ENCODE peak calls at places on chromosomes 7 and 10, in four cellular contexts. Z is heart right ventricle, L is colonic mucosa, W is tibial artery. Y is an unnamed sample.

GRCh38 chr7:155210386-155210785 is 87.3 kb upstream of the INSIG1 start:
- DNase-seq in W (no peak), Z (no peak), L (no peak), Y (no peak)

GRCh38 chr7:117781707-117782106 is 91.5 kb downstream of the CTTNBP2 start:
- DNase-seq in W (no peak), L (no peak), Z (no peak), Y (no peak)

GRCh38 chr10:101441539-101442455 is 87.8 kb downstream of the BTRC start:
- DNase-seq in L (peak; percentile 24), W (no peak), Z (no peak), Y (no peak)

GRCh38 chr7:46478046-46478445 is 557.0 kb upstream of the IGFBP3 start:
- DNase-seq in W (no peak), L (no peak), Z (no peak), Y (no peak)

GRCh38 chr10:131196176-131196885 is 115.2 kb downstream of the TCERG1L start:
- DNase-seq in L (no peak), W (no peak), Z (no peak), Y (no peak)

GRCh38 chr10:71270301-71270777 is 48.7 kb upstream of the SLC29A3 start:
- DNase-seq in W (peak; percentile 53), Z (peak; percentile 24), L (peak; percentile 70), Y (no peak)

GRCh38 chr7:9657257-9657656 is 1223.8 kb downstream of the NXPH1 start:
- DNase-seq in Z (no peak), L (no peak), W (no peak), Y (no peak)

GRCh38 chr10:121416071-121416470 is 182.2 kb downstream of the FGFR2 start:
- DNase-seq in Z (no peak), W (no peak), L (no peak), Y (no peak)

GRCh38 chr7:80831996-80832395 is 86.9 kb downstream of the SEMA3C start:
- DNase-seq in Z (no peak), W (no peak), L (no peak), Y (no peak)

GRCh38 chr7:158247758-158248487 is 339.7 kb downstream of the PTPRN2 start:
- DNase-seq in L (no peak), W (no peak), Z (no peak), Y (no peak)

GRCh38 chr10:124993728-124994451 is 52.0 kb downstream of the ZRANB1 start:
- DNase-seq in L (no peak), W (no peak), Z (no peak), Y (no peak)

GRCh38 chr10:132714096-132714721 is 71.7 kb downstream of the NKX6-2 start:
- DNase-seq in W (no peak), Z (peak; percentile 16), L (no peak), Y (peak; percentile 6)

GRCh38 chr10:99395750-99396445 is 34.5 kb downstream of the GOT1 start:
- DNase-seq in W (no peak), Z (no peak), L (no peak), Y (no peak)

GRCh38 chr10:89427629-89428028 is 13.3 kb downstream of the IFIT5 start:
- DNase-seq in Z (no peak), W (no peak), L (no peak), Y (no peak)

GRCh38 chr10:29849434-29849833 is 210.0 kb downstream of the JCAD start:
- DNase-seq in L (no peak), W (no peak), Z (no peak), Y (no peak)

GRCh38 chr10:70478191-70479160 is at the start of gene PALD1:
- DNase-seq in Z (peak; percentile 81), L (peak; percentile 64), W (peak; percentile 77), Y (peak; percentile 76)

GRCh38 chr10:124971276-124971675 is 29.4 kb downstream of the ZRANB1 start:
- DNase-seq in L (no peak), W (no peak), Z (no peak), Y (no peak)

GRCh38 chr7:121262221-121262620 is 66.6 kb upstream of the WNT16 start:
- DNase-seq in Z (no peak), L (no peak), W (no peak), Y (no peak)

GRCh38 chr7:155062431-155062830 is 7.7 kb upstream of the HTR5A start:
- DNase-seq in W (no peak), Z (no peak), L (no peak), Y (no peak)

GRCh38 chr7:87129836-87130235 is 22.4 kb upstream of the DMTF1 start:
- DNase-seq in L (no peak), Z (no peak), W (no peak), Y (no peak)

GRCh38 chr10:48493083-48493871 is 111.6 kb downstream of the ARHGAP22 start:
- DNase-seq in Z (no peak), W (peak; percentile 49), L (peak; percentile 16), Y (no peak)

GRCh38 chr7:49669692-49670260 is 103.7 kb upstream of the VWC2 start:
- DNase-seq in W (no peak), L (no peak), Z (peak; percentile 15), Y (no peak)

GRCh38 chr10:97991875-97992274 is 38.5 kb downstream of the CRTAC1 start:
- DNase-seq in Z (no peak), W (no peak), L (no peak), Y (no peak)

GRCh38 chr10:18713077-18713476 is 53.8 kb downstream of the ARL5B start:
- DNase-seq in Z (no peak), W (no peak), L (no peak), Y (no peak)

GRCh38 chr10:89213191-89213808 is 6.2 kb upstream of the CH25H start:
- DNase-seq in W (no peak), L (no peak), Z (no peak), Y (no peak)

GRCh38 chr7:127683776-127684681 is 32.0 kb downstream of the SND1 start:
- DNase-seq in W (no peak), L (no peak), Z (no peak), Y (no peak)

GRCh38 chr10:96856317-96856716 is 24.2 kb downstream of the LCOR start:
- DNase-seq in Z (no peak), L (no peak), W (no peak), Y (no peak)

GRCh38 chr10:113987805-113988204 is 55.9 kb upstream of the ADRB1 start:
- DNase-seq in Z (peak; percentile 18), W (peak; percentile 62), L (no peak), Y (no peak)

GRCh38 chr10:1169186-1169885 is 113.2 kb downstream of the WDR37 start:
- DNase-seq in L (no peak), W (no peak), Z (no peak), Y (no peak)

GRCh38 chr7:138169441-138169851 is 93.2 kb downstream of the AKR1D1 start:
- DNase-seq in Z (no peak), L (no peak), W (no peak), Y (no peak)

GRCh38 chr10:97280783-97281182 is 11.7 kb downstream of the ARHGAP19 start:
- DNase-seq in W (no peak), L (no peak), Z (no peak), Y (no peak)

GRCh38 chr7:43108255-43109011 is 4.0 kb upstream of the HECW1 start:
- DNase-seq in L (peak; percentile 67), Z (peak; percentile 56), W (peak; percentile 55), Y (peak; percentile 23)

GRCh38 chr7:151736403-151736909 is 140.5 kb downstream of the PRKAG2 start:
- DNase-seq in Z (peak; percentile 58), W (peak; percentile 68), L (peak; percentile 34), Y (peak; percentile 70)

GRCh38 chr7:5692112-5692844 is 89.2 kb downstream of the RNF216 start:
- DNase-seq in W (peak; percentile 96), L (peak; percentile 54), Z (peak; percentile 80), Y (peak; percentile 75)

GRCh38 chr7:71235263-71235662 is 103.3 kb downstream of the GALNT17 start:
- DNase-seq in W (no peak), L (no peak), Z (no peak), Y (no peak)
- H3K9me3 ChIP-seq in W (no peaks in the 10 kb centered on the region), L (no peaks in the 10 kb centered on the region), Z (no peaks in the 10 kb centered on the region), Y (no peaks in the 10 kb centered on the region)

GRCh38 chr7:6718124-6718523 is 11.4 kb upstream of the ZNF12 start:
- DNase-seq in W (no peak), Z (no peak), L (no peak), Y (no peak)
- TF ChIP-seq CTCF in W (no peak), Z (no peak), L (no peak), Y (no peak)

GRCh38 chr10:33476757-33477273 is 142.3 kb upstream of the NRP1 start:
- DNase-seq in W (no peak), L (no peak), Z (no peak), Y (no peak)
- H3K4me3 ChIP-seq in W (no peak overlapping the region), L (no peak overlapping the region), Z (no peak overlapping the region), Y (no peak overlapping the region)

GRCh38 chr7:11960621-11961020 is 128.6 kb upstream of the THSD7A start:
- DNase-seq in L (no peak), Z (no peak), W (no peak), Y (no peak)

GRCh38 chr7:11959121-11959520 is 127.1 kb upstream of the THSD7A start:
- DNase-seq in L (no peak), W (no peak), Z (no peak), Y (no peak)
- H3K9me3 ChIP-seq in L (no peaks in the 10 kb centered on the region), W (no peaks in the 10 kb centered on the region), Z (no peaks in the 10 kb centered on the region), Y (no peaks in the 10 kb centered on the region)

GRCh38 chr7:50697686-50698085 is 85.0 kb downstream of the GRB10 start:
- DNase-seq in Z (no peak), W (no peak), L (no peak), Y (no peak)
- TF ChIP-seq CTCF in Z (no peak), W (no peak), L (no peak), Y (no peak)

GRCh38 chr7:27211084-27211446 is 11.2 kb upstream of the HOXA13 start:
- DNase-seq in W (no peak), L (no peak), Z (no peak), Y (no peak)

GRCh38 chr7:27208998-27209397 is 9.1 kb upstream of the HOXA13 start:
- DNase-seq in Z (no peak), W (no peak), L (no peak), Y (no peak)

GRCh38 chr7:27209933-27210440 is 10.1 kb upstream of the HOXA13 start:
- DNase-seq in L (no peak), W (no peak), Z (no peak), Y (no peak)

GRCh38 chr7:27211694-27212316 is 11.9 kb upstream of the HOXA13 start:
- DNase-seq in L (no peak), W (no peak), Z (no peak), Y (no peak)

DNA sequence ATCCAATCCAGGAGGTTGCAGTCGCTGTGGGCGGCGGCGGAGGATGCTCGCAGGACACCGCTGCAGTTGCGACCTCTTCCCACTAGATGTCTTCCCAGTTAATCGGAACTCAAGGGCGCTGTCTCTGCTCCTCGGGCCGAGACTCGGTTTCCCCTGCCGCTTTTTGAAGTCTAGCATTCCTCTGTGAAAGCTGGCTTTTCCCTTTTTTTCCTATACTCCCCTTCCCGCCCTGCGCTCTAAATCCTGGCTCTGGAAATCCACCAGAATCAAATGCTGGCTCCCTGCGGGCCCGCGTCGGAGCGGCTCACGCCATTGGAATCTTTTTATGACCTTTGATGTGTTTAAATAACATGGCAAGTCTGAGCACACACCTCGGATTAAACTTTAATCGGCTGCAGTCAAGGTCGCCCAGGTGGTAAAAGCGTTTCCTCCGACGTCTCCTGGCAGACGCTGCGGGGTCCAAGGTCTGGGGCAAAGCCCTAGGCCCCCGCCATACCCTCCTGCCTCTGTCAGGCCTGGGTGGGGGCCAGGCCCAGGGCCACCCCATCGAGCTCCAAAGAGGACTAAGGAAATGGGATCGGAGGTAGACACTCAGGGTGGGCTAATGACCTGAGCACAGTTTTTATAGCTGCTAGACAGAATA is 10.7 kb upstream of the HOXA13 start:
- DNase-seq in L (peak; percentile 90), W (no peak), Z (no peak), Y (no peak)
- H3K4me3 ChIP-seq in L (peak overlapping the region; percentile 4), W (no peak overlapping the region), Z (peak overlapping the region; percentile 24), Y (peak overlapping the region; percentile 17)